ENCODE peak calls at places on chromosomes 5 and 9, in six cellular contexts. One of them, this sample, is unnamed.

GRCh38 chr5:173378727-173379126 is 50.5 kb upstream of the STC2 start:
- DNase-seq in type B pancreatic cell: no peak
- DNase-seq in lower lobe of right lung: no peak
- DNase-seq in OCI-LY7: no peak
- DNase-seq in neural crest cell: no peak
- DNase-seq in astrocyte of the spinal cord: no peak
- DNase-seq in this sample: no peak

GRCh38 chr5:33890633-33891032 is 1.2 kb downstream of the ADAMTS12 start:
- DNase-seq in astrocyte of the spinal cord: peak; percentile 56
- DNase-seq in type B pancreatic cell: no peak
- DNase-seq in neural crest cell: no peak
- DNase-seq in OCI-LY7: no peak
- DNase-seq in lower lobe of right lung: no peak
- DNase-seq in this sample: peak; percentile 54

GRCh38 chr5:138755084-138755748 is 2.0 kb downstream of the CTNNA1 start:
- DNase-seq in lower lobe of right lung: no peak
- DNase-seq in OCI-LY7: no peak
- DNase-seq in type B pancreatic cell: no peak
- DNase-seq in neural crest cell: no peak
- DNase-seq in astrocyte of the spinal cord: no peak
- DNase-seq in this sample: no peak

GRCh38 chr9:2966846-2967372 is 123.0 kb upstream of the PUM3 start:
- DNase-seq in neural crest cell: peak; percentile 4
- DNase-seq in OCI-LY7: no peak
- DNase-seq in type B pancreatic cell: no peak
- DNase-seq in lower lobe of right lung: no peak
- DNase-seq in astrocyte of the spinal cord: no peak
- DNase-seq in this sample: no peak

GRCh38 chr5:88674262-88675158 is 208.5 kb downstream of the MEF2C start:
- DNase-seq in type B pancreatic cell: no peak
- DNase-seq in OCI-LY7: peak; percentile 91
- DNase-seq in neural crest cell: no peak
- DNase-seq in lower lobe of right lung: no peak
- DNase-seq in astrocyte of the spinal cord: peak; percentile 75
- DNase-seq in this sample: no peak

GRCh38 chr9:129686736-129687135 is 21.3 kb downstream of the PRRX2 start:
- DNase-seq in astrocyte of the spinal cord: no peak
- DNase-seq in OCI-LY7: no peak
- DNase-seq in neural crest cell: no peak
- DNase-seq in type B pancreatic cell: no peak
- DNase-seq in lower lobe of right lung: no peak
- DNase-seq in this sample: no peak

GRCh38 chr5:127233590-127233989 is 57.0 kb upstream of the MEGF10 start:
- DNase-seq in type B pancreatic cell: no peak
- DNase-seq in neural crest cell: no peak
- DNase-seq in astrocyte of the spinal cord: no peak
- DNase-seq in lower lobe of right lung: no peak
- DNase-seq in OCI-LY7: no peak
- DNase-seq in this sample: no peak

GRCh38 chr5:167232675-167233074 is 1058.8 kb upstream of the WWC1 start:
- DNase-seq in neural crest cell: no peak
- DNase-seq in astrocyte of the spinal cord: no peak
- DNase-seq in type B pancreatic cell: no peak
- DNase-seq in lower lobe of right lung: no peak
- DNase-seq in OCI-LY7: no peak
- DNase-seq in this sample: no peak

GRCh38 chr5:82388186-82388585 is 110.0 kb upstream of the RPS23 start:
- DNase-seq in OCI-LY7: no peak
- DNase-seq in lower lobe of right lung: no peak
- DNase-seq in type B pancreatic cell: no peak
- DNase-seq in astrocyte of the spinal cord: peak; percentile 83
- DNase-seq in neural crest cell: no peak
- DNase-seq in this sample: peak; percentile 55

GRCh38 chr9:101999441-101999840 is 261.0 kb upstream of the GRIN3A start:
- DNase-seq in lower lobe of right lung: no peak
- DNase-seq in OCI-LY7: no peak
- DNase-seq in astrocyte of the spinal cord: no peak
- DNase-seq in type B pancreatic cell: no peak
- DNase-seq in neural crest cell: no peak
- DNase-seq in this sample: no peak

GRCh38 chr5:81971086-81971693 is 633 bp upstream of the ATG10 start:
- DNase-seq in neural crest cell: no peak
- DNase-seq in OCI-LY7: peak; percentile 37
- DNase-seq in lower lobe of right lung: no peak
- DNase-seq in astrocyte of the spinal cord: peak; percentile 62
- DNase-seq in type B pancreatic cell: no peak
- DNase-seq in this sample: peak; percentile 1

GRCh38 chr5:131363811-131364506 is 100.1 kb downstream of the CDC42SE2 start:
- DNase-seq in astrocyte of the spinal cord: no peak
- DNase-seq in type B pancreatic cell: no peak
- DNase-seq in neural crest cell: no peak
- DNase-seq in OCI-LY7: no peak
- DNase-seq in lower lobe of right lung: no peak
- DNase-seq in this sample: no peak

GRCh38 chr5:98201006-98201620 is 572.4 kb upstream of the RGMB start:
- DNase-seq in OCI-LY7: no peak
- DNase-seq in lower lobe of right lung: no peak
- DNase-seq in type B pancreatic cell: no peak
- DNase-seq in neural crest cell: no peak
- DNase-seq in astrocyte of the spinal cord: no peak
- DNase-seq in this sample: no peak

GRCh38 chr9:93950619-93951601 is 4.2 kb downstream of the BARX1 start:
- DNase-seq in type B pancreatic cell: no peak
- DNase-seq in lower lobe of right lung: no peak
- DNase-seq in astrocyte of the spinal cord: no peak
- DNase-seq in neural crest cell: no peak
- DNase-seq in OCI-LY7: no peak
- DNase-seq in this sample: no peak

GRCh38 chr5:132253008-132253441 is 4.5 kb upstream of the PDLIM4 start:
- DNase-seq in lower lobe of right lung: no peak
- DNase-seq in OCI-LY7: no peak
- DNase-seq in astrocyte of the spinal cord: no peak
- DNase-seq in neural crest cell: no peak
- DNase-seq in type B pancreatic cell: no peak
- DNase-seq in this sample: no peak

GRCh38 chr9:136499935-136500910 is 17.4 kb upstream of the SEC16A start:
- DNase-seq in type B pancreatic cell: no peak
- DNase-seq in neural crest cell: no peak
- DNase-seq in astrocyte of the spinal cord: no peak
- DNase-seq in OCI-LY7: no peak
- DNase-seq in lower lobe of right lung: no peak
- DNase-seq in this sample: no peak

GRCh38 chr5:37495668-37496067 is 116.5 kb downstream of the WDR70 start:
- DNase-seq in lower lobe of right lung: no peak
- DNase-seq in OCI-LY7: no peak
- DNase-seq in type B pancreatic cell: no peak
- DNase-seq in astrocyte of the spinal cord: peak; percentile 84
- DNase-seq in neural crest cell: no peak
- DNase-seq in this sample: peak; percentile 89

GRCh38 chr9:127805620-127806019 is 2.9 kb downstream of the FPGS start:
- DNase-seq in OCI-LY7: peak; percentile 65
- DNase-seq in astrocyte of the spinal cord: no peak
- DNase-seq in type B pancreatic cell: no peak
- DNase-seq in neural crest cell: peak; percentile 48
- DNase-seq in lower lobe of right lung: peak; percentile 52
- DNase-seq in this sample: no peak

GRCh38 chr5:40987349-40987748 is 78.1 kb downstream of the C7 start:
- DNase-seq in neural crest cell: no peak
- DNase-seq in astrocyte of the spinal cord: no peak
- DNase-seq in OCI-LY7: no peak
- DNase-seq in type B pancreatic cell: no peak
- DNase-seq in lower lobe of right lung: no peak
- DNase-seq in this sample: no peak

GRCh38 chr5:54440456-54440893 is 15.0 kb upstream of the HSPB3 start:
- DNase-seq in neural crest cell: no peak
- DNase-seq in type B pancreatic cell: no peak
- DNase-seq in astrocyte of the spinal cord: no peak
- DNase-seq in lower lobe of right lung: no peak
- DNase-seq in OCI-LY7: peak; percentile 87
- DNase-seq in this sample: no peak

DNA sequence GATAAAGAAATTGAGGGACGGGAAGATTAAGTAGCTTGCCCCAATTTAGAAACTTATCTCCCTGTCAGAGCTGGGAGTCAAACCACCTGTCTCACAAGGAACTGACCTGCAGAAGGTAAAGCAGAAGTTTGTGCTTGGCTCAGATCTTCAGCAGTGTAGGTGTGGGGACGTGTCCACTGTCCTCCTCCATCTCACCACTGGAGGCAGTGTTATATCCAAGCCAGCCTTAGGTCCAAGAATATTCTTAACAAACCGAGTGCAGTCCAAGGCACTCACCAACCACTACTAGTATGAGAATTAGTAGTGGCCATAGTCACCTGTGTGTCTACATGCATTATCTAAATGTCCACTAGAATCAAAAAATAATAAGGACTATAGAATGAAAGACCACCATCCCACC is 86.3 kb upstream of the IRX1 start:
- DNase-seq in OCI-LY7: no peak
- DNase-seq in astrocyte of the spinal cord: no peak
- DNase-seq in type B pancreatic cell: no peak
- DNase-seq in neural crest cell: no peak
- DNase-seq in lower lobe of right lung: no peak
- DNase-seq in this sample: no peak
- TF ChIP-seq CTCF in OCI-LY7: peak; percentile 51
- TF ChIP-seq CTCF in astrocyte of the spinal cord: no peak
- TF ChIP-seq CTCF in type B pancreatic cell: peak; percentile 49
- TF ChIP-seq CTCF in neural crest cell: peak; percentile 31
- TF ChIP-seq CTCF in lower lobe of right lung: no peak
- TF ChIP-seq CTCF in this sample: no peak

GRCh38 chr9:124355941-124356744 is 59.1 kb downstream of the PSMB7 start:
- DNase-seq in astrocyte of the spinal cord: no peak
- DNase-seq in OCI-LY7: no peak
- DNase-seq in lower lobe of right lung: no peak
- DNase-seq in type B pancreatic cell: peak; percentile 51
- DNase-seq in neural crest cell: no peak
- DNase-seq in this sample: no peak

GRCh38 chr9:124356745-124357390 is 58.4 kb downstream of the PSMB7 start:
- DNase-seq in neural crest cell: no peak
- DNase-seq in OCI-LY7: no peak
- DNase-seq in type B pancreatic cell: peak; percentile 45
- DNase-seq in astrocyte of the spinal cord: no peak
- DNase-seq in lower lobe of right lung: no peak
- DNase-seq in this sample: no peak

GRCh38 chr9:124358617-124359016 is 56.6 kb downstream of the PSMB7 start:
- DNase-seq in lower lobe of right lung: no peak
- DNase-seq in neural crest cell: no peak
- DNase-seq in astrocyte of the spinal cord: no peak
- DNase-seq in type B pancreatic cell: no peak
- DNase-seq in OCI-LY7: no peak
- DNase-seq in this sample: no peak

GRCh38 chr9:124359426-124359825 is 55.8 kb downstream of the PSMB7 start:
- DNase-seq in OCI-LY7: no peak
- DNase-seq in astrocyte of the spinal cord: no peak
- DNase-seq in neural crest cell: no peak
- DNase-seq in lower lobe of right lung: no peak
- DNase-seq in type B pancreatic cell: peak; percentile 40
- DNase-seq in this sample: no peak

DNA sequence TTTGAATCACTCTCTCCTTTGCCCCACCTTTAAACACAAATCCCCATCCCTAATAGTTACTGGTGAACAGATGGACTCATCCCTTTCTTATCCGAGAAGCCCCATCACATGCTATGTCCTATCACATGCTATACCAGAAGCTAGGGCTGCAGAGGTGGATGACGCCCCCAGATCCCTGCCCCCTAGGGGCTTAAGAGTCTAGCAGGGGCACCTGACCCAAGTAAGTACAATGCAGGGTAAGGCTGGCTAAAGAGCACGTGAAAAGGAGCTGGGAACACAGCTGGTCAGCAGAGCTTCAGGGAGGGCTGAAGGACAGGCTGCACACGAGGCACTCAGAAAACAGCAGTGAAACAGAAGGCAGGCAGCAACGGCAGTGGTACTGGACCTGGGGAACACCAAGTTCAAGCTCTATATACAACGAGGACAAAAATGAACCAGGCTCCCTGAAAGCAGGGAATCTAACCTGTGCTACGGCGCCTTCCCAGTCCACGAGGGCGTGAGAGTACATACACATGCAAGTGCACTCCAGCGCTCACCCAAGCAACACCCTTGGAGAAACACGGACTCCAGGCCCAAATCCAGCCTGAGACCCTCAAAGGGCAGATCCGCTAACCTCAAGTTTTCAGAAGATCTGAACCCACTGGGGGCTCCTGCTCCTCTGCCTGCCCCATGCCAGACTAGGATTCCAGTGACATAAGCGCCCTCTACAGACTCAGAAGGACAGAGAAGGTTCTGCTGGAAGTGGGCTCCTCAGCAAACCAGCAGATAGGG is 57.5 kb downstream of the PSMB7 start:
- DNase-seq in lower lobe of right lung: no peak
- DNase-seq in type B pancreatic cell: peak; percentile 34
- DNase-seq in OCI-LY7: peak; percentile 17
- DNase-seq in astrocyte of the spinal cord: no peak
- DNase-seq in neural crest cell: no peak
- DNase-seq in this sample: no peak
- TF ChIP-seq CTCF in lower lobe of right lung: no peak
- TF ChIP-seq CTCF in type B pancreatic cell: no peak
- TF ChIP-seq CTCF in OCI-LY7: peak; percentile 62
- TF ChIP-seq CTCF in astrocyte of the spinal cord: peak; percentile 36
- TF ChIP-seq CTCF in neural crest cell: no peak
- TF ChIP-seq CTCF in this sample: peak; percentile 48

DNA sequence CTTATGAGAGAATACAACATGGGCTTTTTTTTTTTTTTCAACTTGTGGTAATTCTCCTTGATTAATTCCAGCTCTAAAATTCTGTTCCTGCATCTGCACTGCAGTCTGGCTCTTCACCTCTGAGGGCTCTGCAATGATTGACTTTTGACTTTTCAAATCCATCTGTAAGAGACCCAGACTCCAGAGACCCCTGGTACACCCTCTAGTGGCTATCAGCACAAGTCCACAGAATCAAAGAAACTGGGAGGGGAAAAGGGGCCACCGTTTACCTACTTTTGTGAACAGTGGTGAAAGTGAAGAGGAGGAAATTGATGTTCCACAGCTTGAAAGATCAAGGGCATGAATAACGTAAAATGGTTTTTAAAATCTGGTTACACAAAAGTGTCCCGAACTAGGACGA is 151.6 kb downstream of the SLIT3 start:
- DNase-seq in lower lobe of right lung: no peak
- DNase-seq in type B pancreatic cell: no peak
- DNase-seq in OCI-LY7: no peak
- DNase-seq in astrocyte of the spinal cord: no peak
- DNase-seq in neural crest cell: peak; percentile 4
- DNase-seq in this sample: no peak
- TF ChIP-seq CTCF in lower lobe of right lung: no peak
- TF ChIP-seq CTCF in type B pancreatic cell: peak; percentile 74
- TF ChIP-seq CTCF in OCI-LY7: peak; percentile 51
- TF ChIP-seq CTCF in astrocyte of the spinal cord: peak; percentile 35
- TF ChIP-seq CTCF in neural crest cell: peak; percentile 49
- TF ChIP-seq CTCF in this sample: peak; percentile 41

GRCh38 chr9:111740739-111741138 is 54.0 kb downstream of the SHOC1 start:
- DNase-seq in astrocyte of the spinal cord: no peak
- DNase-seq in type B pancreatic cell: no peak
- DNase-seq in OCI-LY7: no peak
- DNase-seq in lower lobe of right lung: no peak
- DNase-seq in neural crest cell: no peak
- DNase-seq in this sample: no peak
- TF ChIP-seq CTCF in astrocyte of the spinal cord: no peak
- TF ChIP-seq CTCF in type B pancreatic cell: no peak
- TF ChIP-seq CTCF in OCI-LY7: no peak
- TF ChIP-seq CTCF in lower lobe of right lung: no peak
- TF ChIP-seq CTCF in neural crest cell: no peak
- TF ChIP-seq CTCF in this sample: no peak

GRCh38 chr9:71001780-71002386 is 119.5 kb downstream of the TRPM3 start:
- DNase-seq in neural crest cell: no peak
- DNase-seq in lower lobe of right lung: no peak
- DNase-seq in astrocyte of the spinal cord: peak; percentile 25
- DNase-seq in type B pancreatic cell: no peak
- DNase-seq in OCI-LY7: peak; percentile 35
- DNase-seq in this sample: peak; percentile 6
- TF ChIP-seq CTCF in neural crest cell: peak; percentile 71
- TF ChIP-seq CTCF in lower lobe of right lung: peak; percentile 53
- TF ChIP-seq CTCF in astrocyte of the spinal cord: peak; percentile 62
- TF ChIP-seq CTCF in type B pancreatic cell: peak; percentile 68
- TF ChIP-seq CTCF in OCI-LY7: peak; percentile 79
- TF ChIP-seq CTCF in this sample: peak; percentile 88